ENCODE peak calls at places on chromosomes 7 and 10, in five cellular contexts. U, G, B, V and E are unnamed samples.

GRCh38 chr7:120951826-120952225 is 1.2 kb downstream of the ING3 start:
- DNase-seq in V (no peak), B (no peak), G (no peak), U (no peak), E (no peak)

GRCh38 chr10:13417459-13418126 is 69.5 kb upstream of the SEPHS1 start:
- DNase-seq in U (no peak), G (no peak), B (no peak), V (peak), E (no peak)

GRCh38 chr10:109966961-109967738 is 40.6 kb upstream of the ADD3 start:
- DNase-seq in G (no peak), B (no peak), V (no peak), U (no peak), E (peak)

GRCh38 chr10:114491419-114491818 is 87.1 kb upstream of the AFAP1L2 start:
- DNase-seq in U (no peak), G (no peak), B (no peak), V (no peak), E (no peak)

GRCh38 chr7:40726559-40726958 is 591.8 kb downstream of the SUGCT start:
- DNase-seq in B (no peak), G (no peak), U (no peak), V (no peak), E (no peak)

GRCh38 chr10:3774814-3775670 is 10.0 kb downstream of the KLF6 start:
- DNase-seq in U (peak), V (peak), B (no peak), G (no peak), E (no peak)

GRCh38 chr10:314871-315270 is 179.6 kb downstream of the ZMYND11 start:
- DNase-seq in G (no peak), B (no peak), V (no peak), U (no peak), E (no peak)

GRCh38 chr10:7428673-7429350 is 18.0 kb upstream of the SFMBT2 start:
- DNase-seq in V (no peak), G (no peak), U (no peak), B (no peak), E (no peak)

GRCh38 chr10:16586358-16587138 is 64.9 kb upstream of the C1QL3 start:
- DNase-seq in G (peak), U (no peak), V (no peak), B (no peak), E (no peak)

GRCh38 chr10:5968681-5969453 is 8.5 kb downstream of the IL15RA start:
- DNase-seq in U (no peak), B (peak), V (no peak), G (no peak), E (peak)

GRCh38 chr10:132702601-132703304 is 83.2 kb downstream of the NKX6-2 start:
- DNase-seq in U (no peak), V (no peak), G (no peak), B (no peak), E (no peak)

GRCh38 chr7:2241580-2242540 is at the start of the genes MRM2 and NUDT1:
- DNase-seq in B (peak), U (peak), V (peak), G (no peak), E (peak)
- TF ChIP-seq SIN3A in B (peak), U (peak), V (peak), G (peak), E (peak)

GRCh38 chr7:139127648-139128047 is 18.1 kb upstream of the ZC3HAV1 start:
- DNase-seq in V (no peak), G (no peak), B (no peak), U (no peak), E (no peak)
- TF ChIP-seq SIN3A in V (no peak), G (no peak), B (no peak), U (no peak), E (no peak)

GRCh38 chr7:69276011-69276729 is 322.1 kb upstream of the AUTS2 start:
- DNase-seq in U (no peak), B (no peak), G (no peak), V (no peak), E (no peak)
- TF ChIP-seq SIN3A in U (no peak), B (no peak), G (no peak), V (no peak), E (no peak)

GRCh38 chr10:17981766-17982380 is 30.2 kb downstream of the SLC39A12 start:
- DNase-seq in U (peak), V (no peak), G (no peak), B (no peak), E (no peak)
- TF ChIP-seq SIN3A in U (no peak), V (no peak), G (no peak), B (no peak), E (no peak)

DNA sequence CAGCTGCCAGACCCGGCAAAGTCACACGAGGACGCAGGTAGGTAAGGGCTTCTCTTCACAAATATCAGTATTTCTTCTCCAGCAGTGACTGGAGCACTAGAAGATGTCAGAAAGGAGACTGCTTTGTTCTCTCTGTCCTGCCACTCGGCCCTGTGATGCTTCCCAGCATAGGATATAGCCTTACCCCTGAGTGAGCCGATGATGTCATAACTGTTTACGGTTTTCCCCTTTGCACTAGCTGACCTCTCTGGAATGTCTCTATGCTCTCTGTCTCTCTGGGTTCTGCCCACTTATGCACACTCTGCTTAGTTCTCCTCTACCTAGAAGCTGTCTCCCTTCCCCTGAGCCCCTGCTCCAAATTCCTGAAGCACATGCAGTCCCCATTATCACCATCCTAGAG is 167.5 kb upstream of the PODXL start:
- DNase-seq in V (no peak), U (no peak), G (no peak), B (peak), E (peak)
- TF ChIP-seq SIN3A in V (no peak), U (no peak), G (no peak), B (no peak), E (no peak)

GRCh38 chr10:29163746-29164145 is 125.1 kb upstream of the LYZL1 start:
- DNase-seq in B (no peak), V (no peak), U (no peak), G (no peak), E (no peak)

GRCh38 chr10:29157321-29157720 is 131.5 kb upstream of the LYZL1 start:
- DNase-seq in B (no peak), G (no peak), U (no peak), V (no peak), E (no peak)

GRCh38 chr10:29158066-29158465 is 130.8 kb upstream of the LYZL1 start:
- DNase-seq in V (no peak), B (no peak), G (no peak), U (no peak), E (no peak)

GRCh38 chr10:29160110-29160669 is 128.7 kb upstream of the LYZL1 start:
- DNase-seq in V (no peak), U (peak), G (no peak), B (no peak), E (peak)
- TF ChIP-seq SIN3A in V (no peak), U (peak), G (no peak), B (no peak), E (no peak)

DNA sequence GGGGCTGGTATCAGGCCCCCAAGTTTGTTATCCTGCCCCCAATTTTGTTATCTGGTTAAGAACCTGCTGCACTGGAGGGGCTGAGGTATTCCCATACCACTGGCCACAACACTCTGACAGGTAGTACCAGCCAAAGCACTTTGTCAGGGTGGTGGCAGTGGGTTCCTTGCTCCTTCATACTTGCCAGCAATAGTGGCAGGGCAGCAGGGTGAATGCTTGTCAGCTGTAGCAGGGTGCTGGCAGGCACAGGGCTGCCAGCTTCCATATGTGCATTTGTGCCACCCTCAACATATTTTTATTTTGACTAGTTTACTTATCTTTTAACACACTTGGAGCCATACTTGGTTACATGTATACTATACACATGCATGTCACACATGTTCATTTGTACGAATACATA is 294.0 kb upstream of the VWC2 start:
- DNase-seq in B (no peak), U (no peak), G (no peak), V (no peak), E (no peak)
- TF ChIP-seq SIN3A in B (no peak), U (no peak), G (no peak), V (no peak), E (no peak)

GRCh38 chr10:76040107-76040829 is 608.8 kb downstream of the LRMDA start:
- DNase-seq in G (no peak), V (no peak), U (no peak), B (no peak), E (no peak)
- TF ChIP-seq SIN3A in G (no peak), V (no peak), U (no peak), B (no peak), E (no peak)